ENCODE peak calls at places on chromosome 18, in nine cellular contexts. One of them, this sample, is unnamed.
A peak's percentile ranks its signal among the peaks of the same experiment; 100 is the strongest.

GRCh38 chr18:58670561-58671121 is 624 bp upstream of the MALT1 start:
- DNase-seq in glutamatergic neuron: no peak
- DNase-seq in GM20000: no peak
- DNase-seq in NAMALWA: no peak
- DNase-seq in NCI-H510A: peak; percentile 2
- DNase-seq in NCI-H2107: no peak
- DNase-seq in tibial nerve: peak; percentile 20
- DNase-seq in activated T-helper 9 cell treated with anti-CD3 and anti-CD28 coated beads, Interleukin-2, amount 50 U/mL, for 16 hours: no peak
- DNase-seq in NCI-H82: no peak
- DNase-seq in this sample: no peak

GRCh38 chr18:47174545-47175116 is 1.5 kb downstream of the IER3IP1 start:
- DNase-seq in glutamatergic neuron: no peak
- DNase-seq in tibial nerve: no peak
- DNase-seq in NCI-H510A: peak; percentile 7
- DNase-seq in activated T-helper 9 cell treated with anti-CD3 and anti-CD28 coated beads, Interleukin-2, amount 50 U/mL, for 16 hours: no peak
- DNase-seq in NAMALWA: no peak
- DNase-seq in NCI-H82: no peak
- DNase-seq in GM20000: no peak
- DNase-seq in NCI-H2107: no peak
- DNase-seq in this sample: no peak

GRCh38 chr18:58309610-58310239 is 265.7 kb downstream of the NEDD4L start:
- DNase-seq in NAMALWA: no peak
- DNase-seq in tibial nerve: no peak
- DNase-seq in activated T-helper 9 cell treated with anti-CD3 and anti-CD28 coated beads, Interleukin-2, amount 50 U/mL, for 16 hours: no peak
- DNase-seq in GM20000: no peak
- DNase-seq in NCI-H82: no peak
- DNase-seq in NCI-H2107: no peak
- DNase-seq in glutamatergic neuron: no peak
- DNase-seq in NCI-H510A: no peak
- DNase-seq in this sample: no peak

GRCh38 chr18:31042391-31043181 is at the start of gene DSC3:
- DNase-seq in NAMALWA: no peak
- DNase-seq in NCI-H82: peak; percentile 20
- DNase-seq in NCI-H2107: no peak
- DNase-seq in tibial nerve: no peak
- DNase-seq in activated T-helper 9 cell treated with anti-CD3 and anti-CD28 coated beads, Interleukin-2, amount 50 U/mL, for 16 hours: no peak
- DNase-seq in NCI-H510A: no peak
- DNase-seq in glutamatergic neuron: peak; percentile 72
- DNase-seq in GM20000: peak; percentile 31
- DNase-seq in this sample: no peak

GRCh38 chr18:56869189-56869777 is 218.1 kb downstream of the WDR7 start:
- DNase-seq in NAMALWA: peak; percentile 70
- DNase-seq in glutamatergic neuron: no peak
- DNase-seq in NCI-H82: peak; percentile 73
- DNase-seq in GM20000: peak; percentile 12
- DNase-seq in NCI-H510A: peak; percentile 50
- DNase-seq in NCI-H2107: peak; percentile 45
- DNase-seq in activated T-helper 9 cell treated with anti-CD3 and anti-CD28 coated beads, Interleukin-2, amount 50 U/mL, for 16 hours: no peak
- DNase-seq in tibial nerve: no peak
- DNase-seq in this sample: no peak

GRCh38 chr18:23191952-23192662 is 56.8 kb downstream of the CABLES1 start:
- DNase-seq in NCI-H82: peak; percentile 28
- DNase-seq in NCI-H2107: no peak
- DNase-seq in tibial nerve: no peak
- DNase-seq in NAMALWA: no peak
- DNase-seq in NCI-H510A: no peak
- DNase-seq in glutamatergic neuron: peak; percentile 30
- DNase-seq in GM20000: no peak
- DNase-seq in activated T-helper 9 cell treated with anti-CD3 and anti-CD28 coated beads, Interleukin-2, amount 50 U/mL, for 16 hours: no peak
- DNase-seq in this sample: no peak

GRCh38 chr18:70420151-70420898 is 131.5 kb downstream of the SOCS6 start:
- DNase-seq in GM20000: no peak
- DNase-seq in NCI-H2107: no peak
- DNase-seq in tibial nerve: no peak
- DNase-seq in NCI-H82: no peak
- DNase-seq in NCI-H510A: no peak
- DNase-seq in NAMALWA: no peak
- DNase-seq in glutamatergic neuron: no peak
- DNase-seq in activated T-helper 9 cell treated with anti-CD3 and anti-CD28 coated beads, Interleukin-2, amount 50 U/mL, for 16 hours: no peak
- DNase-seq in this sample: no peak

GRCh38 chr18:62586148-62586774 is 63.4 kb downstream of the ZCCHC2 start:
- DNase-seq in GM20000: peak; percentile 83
- DNase-seq in tibial nerve: peak; percentile 64
- DNase-seq in NCI-H82: peak; percentile 80
- DNase-seq in NAMALWA: peak; percentile 76
- DNase-seq in glutamatergic neuron: peak; percentile 88
- DNase-seq in activated T-helper 9 cell treated with anti-CD3 and anti-CD28 coated beads, Interleukin-2, amount 50 U/mL, for 16 hours: peak; percentile 65
- DNase-seq in NCI-H510A: peak; percentile 36
- DNase-seq in NCI-H2107: peak; percentile 52
- DNase-seq in this sample: peak; percentile 25

GRCh38 chr18:55821219-55821618 is 233.2 kb upstream of the TCF4 start:
- DNase-seq in glutamatergic neuron: no peak
- DNase-seq in NAMALWA: no peak
- DNase-seq in tibial nerve: no peak
- DNase-seq in activated T-helper 9 cell treated with anti-CD3 and anti-CD28 coated beads, Interleukin-2, amount 50 U/mL, for 16 hours: no peak
- DNase-seq in NCI-H510A: no peak
- DNase-seq in GM20000: no peak
- DNase-seq in NCI-H82: no peak
- DNase-seq in NCI-H2107: no peak
- DNase-seq in this sample: no peak

GRCh38 chr18:59846814-59847490 is 52.8 kb upstream of the PMAIP1 start:
- DNase-seq in NCI-H2107: no peak
- DNase-seq in GM20000: peak; percentile 80
- DNase-seq in NAMALWA: peak; percentile 39
- DNase-seq in glutamatergic neuron: no peak
- DNase-seq in NCI-H82: no peak
- DNase-seq in activated T-helper 9 cell treated with anti-CD3 and anti-CD28 coated beads, Interleukin-2, amount 50 U/mL, for 16 hours: peak; percentile 8
- DNase-seq in tibial nerve: no peak
- DNase-seq in NCI-H510A: no peak
- DNase-seq in this sample: no peak

GRCh38 chr18:79576686-79577351 is 102.8 kb upstream of the CTDP1 start:
- DNase-seq in tibial nerve: no peak
- DNase-seq in activated T-helper 9 cell treated with anti-CD3 and anti-CD28 coated beads, Interleukin-2, amount 50 U/mL, for 16 hours: no peak
- DNase-seq in NAMALWA: no peak
- DNase-seq in GM20000: no peak
- DNase-seq in glutamatergic neuron: peak; percentile 10
- DNase-seq in NCI-H510A: no peak
- DNase-seq in NCI-H82: no peak
- DNase-seq in NCI-H2107: no peak
- DNase-seq in this sample: no peak

GRCh38 chr18:5066380-5066977 is 130.6 kb downstream of the AKAIN1 start:
- DNase-seq in NAMALWA: peak; percentile 52
- DNase-seq in activated T-helper 9 cell treated with anti-CD3 and anti-CD28 coated beads, Interleukin-2, amount 50 U/mL, for 16 hours: no peak
- DNase-seq in tibial nerve: no peak
- DNase-seq in NCI-H82: peak; percentile 29
- DNase-seq in NCI-H2107: no peak
- DNase-seq in NCI-H510A: no peak
- DNase-seq in glutamatergic neuron: peak; percentile 27
- DNase-seq in GM20000: peak; percentile 16
- DNase-seq in this sample: no peak

GRCh38 chr18:10705291-10705690 is 179.5 kb downstream of the NAPG start:
- DNase-seq in NAMALWA: no peak
- DNase-seq in glutamatergic neuron: no peak
- DNase-seq in tibial nerve: no peak
- DNase-seq in activated T-helper 9 cell treated with anti-CD3 and anti-CD28 coated beads, Interleukin-2, amount 50 U/mL, for 16 hours: no peak
- DNase-seq in GM20000: no peak
- DNase-seq in NCI-H82: no peak
- DNase-seq in NCI-H510A: no peak
- DNase-seq in NCI-H2107: no peak
- DNase-seq in this sample: no peak

GRCh38 chr18:12703714-12704113 is 872 bp downstream of the PSMG2 start:
- DNase-seq in NCI-H2107: no peak
- DNase-seq in NCI-H82: peak; percentile 62
- DNase-seq in NCI-H510A: no peak
- DNase-seq in NAMALWA: peak; percentile 57
- DNase-seq in GM20000: no peak
- DNase-seq in tibial nerve: no peak
- DNase-seq in glutamatergic neuron: no peak
- DNase-seq in activated T-helper 9 cell treated with anti-CD3 and anti-CD28 coated beads, Interleukin-2, amount 50 U/mL, for 16 hours: no peak
- DNase-seq in this sample: no peak

GRCh38 chr18:28794459-28795245 is 617.7 kb upstream of the CDH2 start:
- DNase-seq in NCI-H2107: no peak
- DNase-seq in NAMALWA: no peak
- DNase-seq in NCI-H510A: no peak
- DNase-seq in glutamatergic neuron: no peak
- DNase-seq in GM20000: no peak
- DNase-seq in NCI-H82: no peak
- DNase-seq in activated T-helper 9 cell treated with anti-CD3 and anti-CD28 coated beads, Interleukin-2, amount 50 U/mL, for 16 hours: no peak
- DNase-seq in tibial nerve: no peak
- DNase-seq in this sample: no peak

GRCh38 chr18:12027046-12027445 is 45.7 kb downstream of the IMPA2 start:
- DNase-seq in NCI-H82: no peak
- DNase-seq in glutamatergic neuron: no peak
- DNase-seq in activated T-helper 9 cell treated with anti-CD3 and anti-CD28 coated beads, Interleukin-2, amount 50 U/mL, for 16 hours: no peak
- DNase-seq in tibial nerve: no peak
- DNase-seq in GM20000: no peak
- DNase-seq in NCI-H510A: no peak
- DNase-seq in NCI-H2107: no peak
- DNase-seq in NAMALWA: no peak
- DNase-seq in this sample: no peak

GRCh38 chr18:48781990-48782368 is 168.8 kb downstream of the SMAD7 start:
- DNase-seq in NAMALWA: no peak
- DNase-seq in glutamatergic neuron: no peak
- DNase-seq in activated T-helper 9 cell treated with anti-CD3 and anti-CD28 coated beads, Interleukin-2, amount 50 U/mL, for 16 hours: no peak
- DNase-seq in NCI-H510A: no peak
- DNase-seq in NCI-H82: no peak
- DNase-seq in GM20000: no peak
- DNase-seq in tibial nerve: no peak
- DNase-seq in NCI-H2107: no peak
- DNase-seq in this sample: no peak

GRCh38 chr18:37322497-37323035 is 243.0 kb downstream of the CELF4 start:
- DNase-seq in NAMALWA: peak; percentile 62
- DNase-seq in NCI-H510A: peak; percentile 38
- DNase-seq in tibial nerve: peak; percentile 7
- DNase-seq in GM20000: peak; percentile 58
- DNase-seq in NCI-H82: peak; percentile 80
- DNase-seq in activated T-helper 9 cell treated with anti-CD3 and anti-CD28 coated beads, Interleukin-2, amount 50 U/mL, for 16 hours: no peak
- DNase-seq in glutamatergic neuron: peak; percentile 80
- DNase-seq in NCI-H2107: peak; percentile 34
- DNase-seq in this sample: no peak

GRCh38 chr18:7116832-7117389 is 686 bp downstream of the LAMA1 start:
- DNase-seq in NCI-H82: peak; percentile 61
- DNase-seq in tibial nerve: no peak
- DNase-seq in activated T-helper 9 cell treated with anti-CD3 and anti-CD28 coated beads, Interleukin-2, amount 50 U/mL, for 16 hours: no peak
- DNase-seq in NAMALWA: no peak
- DNase-seq in NCI-H510A: peak; percentile 16
- DNase-seq in NCI-H2107: no peak
- DNase-seq in glutamatergic neuron: peak; percentile 61
- DNase-seq in GM20000: no peak
- DNase-seq in this sample: no peak

GRCh38 chr18:55265916-55266488 is 306.7 kb upstream of the CCDC68 start:
- DNase-seq in tibial nerve: no peak
- DNase-seq in glutamatergic neuron: no peak
- DNase-seq in NAMALWA: no peak
- DNase-seq in GM20000: no peak
- DNase-seq in activated T-helper 9 cell treated with anti-CD3 and anti-CD28 coated beads, Interleukin-2, amount 50 U/mL, for 16 hours: no peak
- DNase-seq in NCI-H2107: no peak
- DNase-seq in NCI-H510A: no peak
- DNase-seq in NCI-H82: no peak
- DNase-seq in this sample: no peak

GRCh38 chr18:13378150-13378549 is 159.6 kb downstream of the LDLRAD4 start:
- DNase-seq in tibial nerve: no peak
- DNase-seq in GM20000: peak; percentile 11
- DNase-seq in NCI-H2107: no peak
- DNase-seq in glutamatergic neuron: no peak
- DNase-seq in activated T-helper 9 cell treated with anti-CD3 and anti-CD28 coated beads, Interleukin-2, amount 50 U/mL, for 16 hours: no peak
- DNase-seq in NCI-H510A: no peak
- DNase-seq in NCI-H82: no peak
- DNase-seq in NAMALWA: no peak
- DNase-seq in this sample: no peak

GRCh38 chr18:3340682-3341097 is 78.8 kb downstream of the MYL12B start:
- DNase-seq in activated T-helper 9 cell treated with anti-CD3 and anti-CD28 coated beads, Interleukin-2, amount 50 U/mL, for 16 hours: no peak
- DNase-seq in GM20000: no peak
- DNase-seq in NCI-H2107: no peak
- DNase-seq in NCI-H82: no peak
- DNase-seq in NAMALWA: no peak
- DNase-seq in glutamatergic neuron: no peak
- DNase-seq in NCI-H510A: no peak
- DNase-seq in tibial nerve: no peak
- DNase-seq in this sample: no peak

GRCh38 chr18:49565656-49566055 is 3.8 kb downstream of the LIPG start:
- DNase-seq in tibial nerve: no peak
- DNase-seq in activated T-helper 9 cell treated with anti-CD3 and anti-CD28 coated beads, Interleukin-2, amount 50 U/mL, for 16 hours: no peak
- DNase-seq in NAMALWA: no peak
- DNase-seq in NCI-H510A: no peak
- DNase-seq in NCI-H82: peak; percentile 34
- DNase-seq in glutamatergic neuron: no peak
- DNase-seq in NCI-H2107: no peak
- DNase-seq in GM20000: no peak
- DNase-seq in this sample: no peak

GRCh38 chr18:6370410-6370809 is 44.3 kb downstream of the L3MBTL4 start:
- DNase-seq in glutamatergic neuron: peak; percentile 43
- DNase-seq in NCI-H510A: peak; percentile 54
- DNase-seq in NCI-H82: peak; percentile 21
- DNase-seq in NCI-H2107: peak; percentile 20
- DNase-seq in NAMALWA: no peak
- DNase-seq in GM20000: no peak
- DNase-seq in tibial nerve: no peak
- DNase-seq in activated T-helper 9 cell treated with anti-CD3 and anti-CD28 coated beads, Interleukin-2, amount 50 U/mL, for 16 hours: no peak
- DNase-seq in this sample: no peak

GRCh38 chr18:59311631-59312030 is 6.8 kb downstream of the CPLX4 start:
- DNase-seq in NCI-H510A: no peak
- DNase-seq in NCI-H82: no peak
- DNase-seq in NAMALWA: no peak
- DNase-seq in activated T-helper 9 cell treated with anti-CD3 and anti-CD28 coated beads, Interleukin-2, amount 50 U/mL, for 16 hours: no peak
- DNase-seq in NCI-H2107: no peak
- DNase-seq in glutamatergic neuron: no peak
- DNase-seq in tibial nerve: no peak
- DNase-seq in GM20000: no peak
- DNase-seq in this sample: no peak

This sample was measured in activated T-helper 1 cell treated with Interleukin-2 at 50 U/mL for 16 hours.